ENCODE peak calls at places on chromosome 11, in nine cellular contexts. H is Daoy; U is COR-L47; R is amniotic stem cell; W is Ammon's horn; M is fibroblast of the conjunctiva; Q is stimulated activated CD8-positive, alpha-beta memory T cell treated with anti-CD3 and anti-CD28 coated beads, Interleukin-12 subunit alpha, Interleukin-12 subunit beta, amount 100 ng/mL, for 4 hours; S is activated T-helper 2 cell treated with anti-CD3 and anti-CD28 coated beads, Interferon-gamma antibody, Interleukin-2, Interleukin-4, amounts not matched to agents 10 μg/mL and 5 μg/mL and 100 μg/mL, durations not matched to agents 14 hours and 24 hours and 36 hours; D is globus pallidus. L is an unnamed sample.

GRCh38 chr11:97990162-97990920 is 1030.4 kb upstream of the CNTN5 start:
- DNase-seq in W (no peak), S (no peak), D (no peak), R (no peak), U (no peak), M (no peak), Q (no peak), H (no peak), L (no peak)

GRCh38 chr11:9455722-9456121 is 5.1 kb upstream of the ZNF143 start:
- DNase-seq in W (no peak), M (no peak), Q (no peak), D (no peak), H (no peak), U (no peak), R (no peak), S (no peak), L (no peak)

GRCh38 chr11:34050967-34051348 is 573 bp upstream of the CAPRIN1 start:
- DNase-seq in W (no peak), H (no peak), Q (no peak), D (no peak), M (peak), R (no peak), S (no peak), U (no peak), L (no peak)

GRCh38 chr11:70437111-70437784 is 38.9 kb downstream of the CTTN start:
- DNase-seq in W (no peak), Q (no peak), S (no peak), H (no peak), R (no peak), D (no peak), U (no peak), M (no peak), L (no peak)

GRCh38 chr11:129278586-129279319 is 86.6 kb upstream of the ARHGAP32 start:
- DNase-seq in U (peak), D (no peak), R (no peak), H (peak), Q (peak), M (no peak), W (no peak), S (no peak), L (peak)

GRCh38 chr11:59212744-59213573 is at the start of gene MPEG1:
- DNase-seq in D (peak), W (no peak), H (no peak), U (no peak), S (no peak), R (no peak), M (no peak), Q (no peak), L (no peak)

GRCh38 chr11:35364101-35364780 is 55.1 kb downstream of the SLC1A2 start:
- DNase-seq in U (peak), D (peak), H (peak), W (peak), M (peak), Q (no peak), R (peak), S (no peak), L (peak)

GRCh38 chr11:128701086-128701485 is 7.2 kb downstream of the FLI1 start:
- DNase-seq in R (no peak), W (no peak), D (no peak), H (peak), U (no peak), Q (no peak), S (no peak), M (no peak), L (no peak)

GRCh38 chr11:68693484-68693882 is 9.1 kb downstream of the GAL start:
- DNase-seq in R (no peak), D (no peak), H (no peak), S (no peak), W (no peak), Q (no peak), U (no peak), M (no peak), L (no peak)

GRCh38 chr11:70191495-70192140 is 11.5 kb upstream of the FADD start:
- DNase-seq in Q (no peak), R (peak), W (peak), M (no peak), S (peak), U (peak), H (peak), D (no peak), L (peak)

L was measured in MG63.